ENCODE peak calls at places on chromosomes 3 and 15, in five cellular contexts. X, A, Q, O and Y are unnamed samples.

GRCh38 chr3:121998588-121999473 is 23.2 kb downstream of the ILDR1 start:
- DNase-seq in A (no peak), Q (no peak), O (no peak), X (no peak), Y (no peak)

GRCh38 chr3:159451482-159451881 is 537.2 kb upstream of the IL12A start:
- DNase-seq in O (no peak), X (no peak), Q (no peak), A (no peak), Y (no peak)

GRCh38 chr3:186261638-186262037 is 100.4 kb downstream of the DGKG start:
- DNase-seq in Q (no peak), A (no peak), O (no peak), X (no peak), Y (no peak)

GRCh38 chr3:143825513-143825912 is 22.8 kb downstream of the SLC9A9 start:
- DNase-seq in X (no peak), O (no peak), Q (no peak), A (no peak), Y (no peak)

GRCh38 chr3:150786791-150787190 is 23.8 kb upstream of the SIAH2 start:
- DNase-seq in O (no peak), Q (no peak), A (no peak), X (no peak), Y (no peak)

GRCh38 chr3:127019449-127019848 is 36.5 kb downstream of the PLXNA1 start:
- DNase-seq in X (no peak), O (no peak), A (no peak), Q (peak), Y (no peak)

GRCh38 chr3:21825684-21826083 is 74.7 kb upstream of the ZNF385D start:
- DNase-seq in A (no peak), O (no peak), X (no peak), Q (no peak), Y (no peak)

GRCh38 chr3:138465927-138466326 is 31.5 kb downstream of the ESYT3 start:
- DNase-seq in Q (peak), A (no peak), X (no peak), O (peak), Y (no peak)

GRCh38 chr3:25485673-25486072 is 57.6 kb downstream of the RARB start:
- DNase-seq in Q (no peak), O (no peak), A (no peak), X (no peak), Y (no peak)

GRCh38 chr3:197795200-197795599 is 4.1 kb downstream of the LRCH3 start:
- DNase-seq in O (no peak), X (no peak), Q (peak), A (no peak), Y (no peak)

GRCh38 chr3:143081844-143082778 is 37.5 kb upstream of the CHST2 start:
- DNase-seq in Q (no peak), O (no peak), A (no peak), X (no peak), Y (peak)

GRCh38 chr3:177852001-177852400 is 654.7 kb upstream of the TBL1XR1 start:
- DNase-seq in Q (peak), X (no peak), A (no peak), O (no peak), Y (no peak)

GRCh38 chr3:10140996-10141546 is 507 bp upstream of the VHL start:
- DNase-seq in A (no peak), O (no peak), Q (no peak), X (no peak), Y (no peak)

GRCh38 chr15:100043069-100043641 is 298.6 kb downstream of the ADAMTS17 start:
- DNase-seq in Q (peak), O (no peak), X (no peak), A (no peak), Y (no peak)

GRCh38 chr3:133384331-133385027 is 15.4 kb upstream of the BFSP2 start:
- DNase-seq in X (peak), Q (peak), A (no peak), O (peak), Y (no peak)

GRCh38 chr3:152499796-152500385 is 231.2 kb downstream of the MBNL1 start:
- DNase-seq in Q (no peak), A (no peak), O (no peak), X (no peak), Y (no peak)

GRCh38 chr3:43215684-43216336 is 70.5 kb upstream of the SNRK start:
- DNase-seq in O (no peak), A (no peak), Q (no peak), X (no peak), Y (no peak)

GRCh38 chr3:172915911-172916514 is 165.5 kb downstream of the ECT2 start:
- DNase-seq in A (no peak), X (no peak), Q (no peak), O (no peak), Y (no peak)

GRCh38 chr3:131072845-131073244 is 46.2 kb downstream of the NEK11 start:
- DNase-seq in Q (peak), O (peak), A (no peak), X (peak), Y (no peak)

GRCh38 chr3:124680521-124680920 is 49.7 kb upstream of the UMPS start:
- DNase-seq in X (no peak), Q (no peak), A (no peak), O (no peak), Y (no peak)

GRCh38 chr3:117407317-117407716 is 697.7 kb downstream of the TUSC7 start:
- DNase-seq in O (no peak), X (no peak), Q (peak), A (no peak), Y (no peak)

GRCh38 chr3:44682182-44682896 is 30.1 kb upstream of the ZNF502 start:
- DNase-seq in Q (peak), O (no peak), X (no peak), A (no peak), Y (no peak)

GRCh38 chr3:136741063-136741462 is 11.1 kb downstream of the STAG1 start:
- DNase-seq in X (no peak), Q (no peak), A (no peak), O (no peak), Y (no peak)

GRCh38 chr15:39588531-39589192 is 7.8 kb downstream of the THBS1 start:
- DNase-seq in A (no peak), Q (peak), X (no peak), O (no peak), Y (no peak)
- TF ChIP-seq POLR2A in A (no peak), Q (peak), X (no peak), O (no peak), Y (no peak)

GRCh38 chr3:52443791-52444687 is 864 bp downstream of the SEMA3G start:
- DNase-seq in A (peak), O (no peak), Q (no peak), X (no peak), Y (no peak)
- H3K27ac ChIP-seq in A (no peak), O (no peak), Q (no peak), X (no peak), Y (no peak)

DNA sequence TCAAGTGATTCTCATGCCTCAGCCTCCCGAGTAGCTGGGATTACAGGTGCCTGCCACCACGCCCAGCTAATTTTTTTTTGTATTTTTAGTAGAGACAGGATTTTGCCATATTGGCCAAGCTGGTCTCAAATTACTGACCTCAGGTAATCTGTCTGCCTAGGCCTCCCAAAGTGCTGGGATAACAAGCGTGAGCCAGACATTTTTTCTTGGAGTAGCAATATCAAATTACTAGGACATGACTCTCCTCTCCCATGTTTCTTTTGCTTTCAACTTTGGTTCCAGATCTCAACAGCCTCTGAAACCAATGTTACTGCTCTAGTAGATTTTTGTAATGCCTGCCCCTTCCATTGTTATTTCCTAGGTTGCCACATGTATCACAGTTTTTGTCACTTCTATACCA is 462.0 kb downstream of the GBE1 start:
- DNase-seq in A (no peak), O (no peak), Q (no peak), X (no peak), Y (no peak)
- TF ChIP-seq POLR2A in A (no peak), O (no peak), Q (no peak), X (no peak), Y (no peak)

GRCh38 chr3:38617137-38617536 is 32.4 kb downstream of the SCN5A start:
- DNase-seq in O (no peak), X (no peak), Q (no peak), A (peak), Y (no peak)

GRCh38 chr3:38616111-38616510 is 33.4 kb downstream of the SCN5A start:
- DNase-seq in O (no peak), A (peak), X (no peak), Q (no peak), Y (no peak)

GRCh38 chr3:38616658-38617057 is 32.8 kb downstream of the SCN5A start:
- DNase-seq in Q (no peak), X (no peak), A (peak), O (no peak), Y (no peak)

GRCh38 chr3:38618343-38618742 is 31.1 kb downstream of the SCN5A start:
- DNase-seq in Q (no peak), A (peak), X (no peak), O (no peak), Y (no peak)

GRCh38 chr3:38617586-38617985 is 31.9 kb downstream of the SCN5A start:
- DNase-seq in A (peak), O (no peak), Q (no peak), X (no peak), Y (no peak)
- H3K27ac ChIP-seq in A (no peak), O (no peak), Q (no peak), X (no peak), Y (no peak)

DNA sequence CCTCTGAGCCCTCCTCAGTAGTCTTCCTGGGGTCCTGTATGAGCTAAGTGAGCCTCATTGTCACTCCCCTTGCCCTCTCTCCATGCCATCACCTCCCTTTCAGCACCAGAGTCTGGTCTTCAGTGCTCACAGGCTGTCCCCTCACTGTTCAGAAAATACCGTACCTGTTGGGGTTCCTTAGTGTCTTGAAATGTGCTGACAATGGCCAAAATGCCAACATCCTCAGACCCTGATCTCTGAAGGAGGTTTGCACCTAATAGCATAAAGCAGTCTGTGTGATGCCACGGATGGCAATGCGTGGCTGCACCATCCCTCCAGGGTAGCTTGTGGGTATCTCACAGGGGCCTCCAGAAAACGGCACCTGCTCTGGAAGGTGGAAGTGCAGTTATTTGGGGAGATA is 301.0 kb upstream of the TLE3 start:
- DNase-seq in A (no peak), O (no peak), X (no peak), Q (no peak), Y (no peak)
- TF ChIP-seq POLR2A in A (no peak), O (no peak), X (no peak), Q (no peak), Y (no peak)

GRCh38 chr3:120418866-120419490 is 31.8 kb downstream of the FSTL1 start:
- DNase-seq in X (peak), O (no peak), Q (no peak), A (no peak), Y (no peak)
- H3K27ac ChIP-seq in X (no peak), O (no peak), Q (peak), A (no peak), Y (peak)

GRCh38 chr15:62899090-62899493 is 143.5 kb upstream of the TPM1 start:
- DNase-seq in X (no peak), A (no peak), Q (no peak), O (peak), Y (no peak)
- TF ChIP-seq POLR2A in X (no peak), A (no peak), Q (no peak), O (no peak), Y (no peak)

DNA sequence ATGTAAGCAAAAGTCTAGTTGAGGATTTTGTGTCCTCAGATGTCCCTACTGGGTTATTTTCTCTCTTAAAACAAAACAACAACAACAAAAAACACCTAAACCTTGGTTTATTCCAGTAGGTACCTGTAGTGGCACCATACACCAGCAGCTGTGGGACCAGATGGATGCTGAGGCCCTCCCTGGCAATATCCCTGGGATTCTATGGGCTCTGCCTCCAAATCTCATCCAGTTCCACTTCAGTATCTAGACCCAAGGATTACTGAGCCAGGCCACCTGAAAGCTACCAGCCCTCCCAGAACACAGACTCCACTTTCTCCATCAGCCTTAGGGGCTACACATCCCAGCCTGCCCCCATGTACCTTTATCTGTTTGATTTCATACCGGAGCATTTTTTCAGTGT is 1.7 kb downstream of the TIMP4 start:
- DNase-seq in Q (no peak), O (no peak), A (no peak), X (no peak), Y (no peak)
- H3K27ac ChIP-seq in Q (no peak), O (no peak), A (no peak), X (no peak), Y (no peak)

GRCh38 chr15:98648654-98649537 is 557 bp downstream of the IGF1R start:
- DNase-seq in A (peak), O (peak), Q (peak), X (peak), Y (no peak)
- TF ChIP-seq POLR2A in A (no peak), O (peak), Q (no peak), X (no peak), Y (no peak)

DNA sequence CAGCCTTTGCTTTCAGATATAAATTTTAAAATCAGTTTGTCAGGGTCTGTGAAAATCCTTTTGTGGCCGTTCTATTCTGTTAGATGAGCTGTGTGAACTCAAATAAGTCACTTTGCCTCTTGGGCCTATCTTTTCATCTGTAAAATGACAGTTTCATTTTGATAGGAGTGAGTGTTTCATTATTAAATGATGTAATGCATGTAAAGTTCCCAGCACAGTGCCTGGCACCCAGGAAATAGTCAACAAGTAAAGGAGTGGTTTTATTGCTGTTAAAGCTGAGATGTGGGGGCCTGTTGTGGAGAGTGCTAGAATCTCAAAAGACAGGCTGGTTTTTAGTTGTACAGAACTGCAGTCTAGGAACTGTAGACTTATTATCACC is 394.5 kb upstream of the CFAP20DC start:
- DNase-seq in A (no peak), X (no peak), O (no peak), Q (no peak), Y (no peak)
- H3K27ac ChIP-seq in A (peak), X (no peak), O (no peak), Q (no peak), Y (peak)